ENCODE peak calls at places on chromosomes 12 and 14, in four cellular contexts. K is progenitor cell of endocrine pancreas, N is posterior cingulate gyrus, Q is GM10248. W is an unnamed sample.

GRCh38 chr12:120500577-120500976 is 4.7 kb downstream of the DYNLL1 start:
- DNase-seq in K (no peak), N (no peak), Q (no peak), W (no peak)

GRCh38 chr12:69105101-69105613 is 134.2 kb upstream of the CPSF6 start:
- DNase-seq in K (no peak), N (no peak), Q (no peak), W (no peak)

GRCh38 chr14:30928462-30928861 is 54.1 kb downstream of the COCH start:
- DNase-seq in N (no peak), K (no peak), Q (peak; percentile 9), W (no peak)

GRCh38 chr12:11649413-11650278 is at the start of gene ETV6:
- DNase-seq in N (no peak), Q (peak; percentile 86), K (peak; percentile 64), W (peak; percentile 90)

GRCh38 chr12:45324391-45324790 is 108.5 kb downstream of the ANO6 start:
- DNase-seq in Q (no peak), N (no peak), K (no peak), W (no peak)

GRCh38 chr14:61549425-61549824 is 145.9 kb upstream of the HIF1A start:
- DNase-seq in K (no peak), Q (no peak), N (no peak), W (no peak)

GRCh38 chr12:12018454-12018853 is 52.3 kb upstream of the BCL2L14 start:
- DNase-seq in K (no peak), N (peak; percentile 81), Q (no peak), W (peak; percentile 60)

GRCh38 chr12:85155791-85156190 is 119.6 kb downstream of the LRRIQ1 start:
- DNase-seq in Q (no peak), N (no peak), K (no peak), W (no peak)

GRCh38 chr12:12081836-12082497 is 11.2 kb downstream of the BCL2L14 start:
- DNase-seq in K (no peak), N (no peak), Q (peak; percentile 73), W (no peak)

GRCh38 chr12:54258286-54258685 is 21.6 kb downstream of the CBX5 start:
- DNase-seq in N (no peak), Q (no peak), K (no peak), W (no peak)

GRCh38 chr12:64992641-64993040 is 128.5 kb downstream of the WIF1 start:
- DNase-seq in K (no peak), Q (no peak), N (no peak), W (no peak)

GRCh38 chr14:40850191-40850590 is 756.5 kb upstream of the LRFN5 start:
- DNase-seq in K (no peak), Q (no peak), N (no peak), W (no peak)

GRCh38 chr12:68131867-68132414 is 27.6 kb downstream of the IFNG start:
- DNase-seq in Q (no peak), K (no peak), N (no peak), W (no peak)

GRCh38 chr14:52553002-52553670 is 500 bp downstream of the GPR137C start:
- DNase-seq in K (peak; percentile 30), Q (peak; percentile 47), N (peak; percentile 88), W (peak; percentile 82)

GRCh38 chr12:53060721-53061276 is 10.9 kb downstream of the TNS2 start:
- DNase-seq in Q (no peak), K (no peak), N (peak; percentile 82), W (peak; percentile 83)